ENCODE peak calls at places on chromosomes 3 and 15, in ten cellular contexts. N is AG04450; V is H54; X is Peyer's patch; Z is substantia nigra; K is GDM1; H is H7; L is stimulated activated CD4-positive, alpha-beta T cell treated with anti-CD3 and anti-CD28 coated beads, Interleukin-1b, Interleukin-23, amount 100 ng/mL, for 48 hours; A is astrocyte; J is effector memory CD4-positive, alpha-beta T cell. Q is an unnamed sample.

GRCh38 chr15:29490747-29491471 is 221.3 kb upstream of the NSMCE3 start:
- DNase-seq in N (no peak), V (no peak), X (no peak), Z (no peak), K (no peak), H (no peak), L (no peak), A (no peak), J (no peak), Q (no peak)

GRCh38 chr3:194267744-194268658 is 83.1 kb downstream of the CPN2 start:
- DNase-seq in N (no peak), V (no peak), X (no peak), Z (no peak), K (no peak), H (no peak), L (no peak), A (peak; percentile 74), J (no peak), Q (no peak)

GRCh38 chr15:89088605-89089315 is 504 bp downstream of the ABHD2 start:
- DNase-seq in N (no peak), V (no peak), X (no peak), Z (peak; percentile 50), K (no peak), H (peak; percentile 69), L (no peak), A (no peak), J (no peak), Q (no peak)

GRCh38 chr3:169618894-169619792 is 44.4 kb downstream of the MECOM start:
- DNase-seq in N (no peak), V (no peak), X (no peak), Z (no peak), K (no peak), H (no peak), L (no peak), A (no peak), J (no peak), Q (no peak)

GRCh38 chr3:17589888-17590287 is 152.5 kb downstream of the TBC1D5 start:
- DNase-seq in N (no peak), V (no peak), X (no peak), Z (no peak), K (no peak), H (no peak), L (no peak), A (no peak), J (no peak), Q (no peak)

GRCh38 chr15:64905119-64905831 is 6.4 kb upstream of the ANKDD1A start:
- DNase-seq in N (no peak), V (no peak), X (peak; percentile 73), Z (peak; percentile 69), K (no peak), H (peak; percentile 96), L (peak; percentile 77), A (peak; percentile 42), J (peak; percentile 57), Q (no peak)

GRCh38 chr3:157067114-157067513 is 92.8 kb downstream of the CCNL1 start:
- DNase-seq in N (no peak), V (no peak), X (peak; percentile 49), Z (no peak), K (no peak), H (no peak), L (no peak), A (no peak), J (peak; percentile 11), Q (no peak)

GRCh38 chr3:170865209-170866094 is 4.5 kb downstream of the RPL22L1 start:
- DNase-seq in N (no peak), V (no peak), X (no peak), Z (no peak), K (no peak), H (no peak), L (no peak), A (no peak), J (no peak), Q (no peak)

GRCh38 chr3:102339671-102340070 is 95.1 kb upstream of the ZPLD1 start:
- DNase-seq in N (no peak), V (no peak), X (no peak), Z (no peak), K (no peak), H (no peak), L (no peak), A (no peak), J (no peak), Q (no peak)

GRCh38 chr3:188796122-188796631 is 375.6 kb upstream of the TPRG1 start:
- DNase-seq in N (peak; percentile 76), V (no peak), X (no peak), Z (no peak), K (no peak), H (no peak), L (no peak), A (peak; percentile 99), J (no peak), Q (no peak)

GRCh38 chr15:71352765-71353164 is 237.5 kb downstream of the THSD4 start:
- DNase-seq in N (no peak), V (no peak), X (no peak), Z (no peak), K (no peak), H (no peak), L (no peak), A (no peak), J (no peak), Q (no peak)

Q was measured in DMS 273 treated with DMSO at 0.1 percent for 48 hours.